ENCODE peak calls at places on chromosomes 12 and 14, in five cellular contexts. Z is neuronal stem cell, T is mesenchymal stem cell, H is H9, V is trophoblast cell. W is an unnamed sample.

GRCh38 chr14:91284146-91284790 is 39.8 kb upstream of the GPR68 start:
- DNase-seq in Z (no peak), T (peak), V (peak), H (no peak), W (peak)

GRCh38 chr14:76705214-76705613 is 56.1 kb upstream of the VASH1 start:
- DNase-seq in T (no peak), H (no peak), V (no peak), Z (no peak), W (no peak)

GRCh38 chr14:52052289-52052943 is 16.4 kb downstream of the NID2 start:
- DNase-seq in Z (no peak), H (no peak), T (peak), V (peak), W (peak)

GRCh38 chr12:10385181-10385613 is 4.6 kb downstream of the KLRK1 start:
- DNase-seq in T (peak), Z (no peak), H (no peak), V (peak), W (peak)

GRCh38 chr12:25800101-25800500 is 158.4 kb upstream of the RASSF8 start:
- DNase-seq in T (no peak), Z (no peak), H (no peak), V (no peak), W (peak)

GRCh38 chr12:120713861-120714482 is 3.7 kb downstream of the UNC119B start:
- DNase-seq in H (peak), T (peak), Z (peak), V (peak), W (peak)

GRCh38 chr14:100832311-100832960 is 6.5 kb downstream of the MEG3 start:
- DNase-seq in T (no peak), H (no peak), V (no peak), Z (peak), W (no peak)

GRCh38 chr12:85814116-85814515 is 22.1 kb downstream of the RASSF9 start:
- DNase-seq in T (no peak), V (no peak), Z (no peak), H (no peak), W (no peak)

GRCh38 chr12:121578230-121579189 is 2.3 kb downstream of the KDM2B start:
- DNase-seq in H (peak), T (peak), V (peak), Z (peak), W (peak)

GRCh38 chr12:67804168-67804567 is 155.6 kb downstream of the DYRK2 start:
- DNase-seq in H (no peak), V (no peak), T (no peak), Z (no peak), W (no peak)

GRCh38 chr12:108532061-108532848 is 17.2 kb downstream of the FICD start:
- DNase-seq in H (no peak), Z (no peak), T (no peak), V (no peak), W (no peak)

GRCh38 chr12:1691123-1692007 is 495 bp downstream of the ADIPOR2 start:
- DNase-seq in V (peak), T (peak), H (no peak), Z (peak), W (no peak)

GRCh38 chr12:63362801-63363200 is 211.8 kb upstream of the AVPR1A start:
- DNase-seq in H (no peak), T (no peak), Z (no peak), V (no peak), W (no peak)

GRCh38 chr14:65639216-65639615 is 226.7 kb downstream of the FUT8 start:
- DNase-seq in T (peak), V (no peak), H (no peak), Z (no peak), W (peak)

GRCh38 chr12:12975322-12976077 is 23.5 kb upstream of the GPRC5D start:
- DNase-seq in T (peak), Z (no peak), V (no peak), H (peak), W (peak)

GRCh38 chr12:121858662-121859572 is at the start of gene HPD:
- DNase-seq in T (peak), H (peak), V (peak), Z (no peak), W (peak)

GRCh38 chr12:6478406-6478805 is 7.9 kb upstream of the VAMP1 start:
- DNase-seq in V (no peak), Z (no peak), H (no peak), T (no peak), W (no peak)

GRCh38 chr14:69117020-69117767 is 35.7 kb downstream of the DCAF5 start:
- DNase-seq in H (no peak), Z (no peak), T (no peak), V (no peak), W (no peak)

GRCh38 chr14:63493246-63493645 is 49.9 kb downstream of the PPP2R5E start:
- DNase-seq in H (no peak), T (no peak), V (peak), Z (peak), W (peak)

GRCh38 chr14:97994020-97994531 is 1196.9 kb downstream of the VRK1 start:
- DNase-seq in Z (no peak), T (no peak), H (no peak), V (no peak), W (no peak)

GRCh38 chr12:188910-189621 is 24.9 kb downstream of the SLC6A12 start:
- DNase-seq in Z (peak), H (peak), V (peak), T (peak), W (peak)

GRCh38 chr12:27645671-27646070 is 50.6 kb upstream of the REP15 start:
- DNase-seq in T (no peak), Z (no peak), V (no peak), H (no peak), W (no peak)

GRCh38 chr12:43852744-43853143 is 16.9 kb downstream of the TMEM117 start:
- DNase-seq in H (no peak), T (no peak), Z (no peak), V (no peak), W (no peak)

GRCh38 chr14:48874701-48875100 is 711.5 kb downstream of the RPS29 start:
- DNase-seq in H (no peak), V (no peak), T (no peak), Z (no peak), W (no peak)

GRCh38 chr14:68676511-68676943 is 116.3 kb downstream of the ZFP36L1 start:
- DNase-seq in V (peak), T (no peak), H (no peak), Z (no peak), W (no peak)

GRCh38 chr12:107557589-107558100 is 128.0 kb upstream of the PWP1 start:
- DNase-seq in T (no peak), V (no peak), Z (no peak), H (no peak), W (no peak)

GRCh38 chr14:50804181-50804721 is 26.7 kb downstream of the NIN start:
- DNase-seq in Z (no peak), V (peak), T (peak), H (no peak), W (peak)

GRCh38 chr14:53055003-53055402 is 98.1 kb downstream of the DDHD1 start:
- DNase-seq in T (peak), Z (peak), H (no peak), V (peak), W (peak)

GRCh38 chr14:28773917-28774691 is 7.5 kb downstream of the FOXG1 start:
- DNase-seq in T (no peak), V (peak), H (peak), Z (no peak), W (peak)

GRCh38 chr12:3884671-3885070 is 11.5 kb upstream of the PARP11 start:
- DNase-seq in T (no peak), V (no peak), Z (no peak), H (no peak), W (no peak)

GRCh38 chr12:3881208-3881980 is 8.2 kb upstream of the PARP11 start:
- DNase-seq in T (no peak), H (no peak), V (no peak), Z (peak), W (no peak)

GRCh38 chr12:3882396-3882795 is 9.2 kb upstream of the PARP11 start:
- DNase-seq in T (no peak), V (no peak), Z (no peak), H (no peak), W (no peak)

GRCh38 chr12:3885179-3886094 is 12.2 kb upstream of the PARP11 start:
- DNase-seq in H (no peak), V (peak), Z (peak), T (peak), W (peak)

DNA sequence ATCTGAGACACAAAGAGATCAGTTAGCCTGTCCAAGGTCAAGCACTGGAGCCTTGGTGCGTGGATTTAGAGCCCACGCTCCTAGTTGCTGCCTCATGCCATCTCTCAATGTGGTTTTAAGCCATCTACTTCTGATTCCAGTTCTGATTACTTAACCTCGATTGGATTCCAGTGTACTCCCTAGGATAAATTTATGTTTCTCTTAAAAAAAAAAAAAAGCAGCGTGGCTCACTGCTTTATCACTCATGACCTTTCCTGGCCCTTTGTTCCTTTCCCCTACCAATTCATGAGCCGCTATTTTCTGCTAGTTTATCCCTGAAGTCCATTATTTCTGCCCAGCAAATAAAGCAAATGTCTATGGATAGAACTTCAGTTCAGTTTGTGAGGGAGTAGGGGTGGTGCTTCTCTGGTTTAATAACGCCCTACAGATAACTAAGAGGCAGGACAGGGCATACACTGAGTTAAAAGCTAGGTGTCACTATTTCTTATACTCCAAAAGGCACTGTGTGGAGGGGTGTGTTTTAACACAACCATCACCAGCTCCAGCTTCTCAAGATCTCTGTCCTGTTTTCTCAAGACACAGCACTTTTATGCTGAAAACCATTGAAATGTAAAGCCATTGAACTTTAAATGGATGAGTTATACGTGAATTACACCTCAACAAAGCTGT is 9.8 kb upstream of the PARP11 start:
- DNase-seq in V (no peak), T (peak), Z (no peak), H (no peak), W (peak)
- H2BK5ac ChIP-seq in V (no peak), T (no peak), Z (no peak), H (no peak), W (no peak)

GRCh38 chr14:105421723-105422615 is 2.3 kb downstream of the MTA1 start:
- DNase-seq in H (no peak), T (no peak), Z (no peak), V (no peak), W (no peak)

GRCh38 chr14:105419305-105420091 is at the start of gene MTA1:
- DNase-seq in V (peak), H (no peak), T (peak), Z (peak), W (peak)

GRCh38 chr14:105420976-105421674 is 1.5 kb downstream of the MTA1 start:
- DNase-seq in T (no peak), H (no peak), Z (no peak), V (no peak), W (no peak)

GRCh38 chr14:105419055-105419304 is 647 bp upstream of the MTA1 start:
- DNase-seq in V (no peak), Z (no peak), T (no peak), H (no peak), W (no peak)

DNA sequence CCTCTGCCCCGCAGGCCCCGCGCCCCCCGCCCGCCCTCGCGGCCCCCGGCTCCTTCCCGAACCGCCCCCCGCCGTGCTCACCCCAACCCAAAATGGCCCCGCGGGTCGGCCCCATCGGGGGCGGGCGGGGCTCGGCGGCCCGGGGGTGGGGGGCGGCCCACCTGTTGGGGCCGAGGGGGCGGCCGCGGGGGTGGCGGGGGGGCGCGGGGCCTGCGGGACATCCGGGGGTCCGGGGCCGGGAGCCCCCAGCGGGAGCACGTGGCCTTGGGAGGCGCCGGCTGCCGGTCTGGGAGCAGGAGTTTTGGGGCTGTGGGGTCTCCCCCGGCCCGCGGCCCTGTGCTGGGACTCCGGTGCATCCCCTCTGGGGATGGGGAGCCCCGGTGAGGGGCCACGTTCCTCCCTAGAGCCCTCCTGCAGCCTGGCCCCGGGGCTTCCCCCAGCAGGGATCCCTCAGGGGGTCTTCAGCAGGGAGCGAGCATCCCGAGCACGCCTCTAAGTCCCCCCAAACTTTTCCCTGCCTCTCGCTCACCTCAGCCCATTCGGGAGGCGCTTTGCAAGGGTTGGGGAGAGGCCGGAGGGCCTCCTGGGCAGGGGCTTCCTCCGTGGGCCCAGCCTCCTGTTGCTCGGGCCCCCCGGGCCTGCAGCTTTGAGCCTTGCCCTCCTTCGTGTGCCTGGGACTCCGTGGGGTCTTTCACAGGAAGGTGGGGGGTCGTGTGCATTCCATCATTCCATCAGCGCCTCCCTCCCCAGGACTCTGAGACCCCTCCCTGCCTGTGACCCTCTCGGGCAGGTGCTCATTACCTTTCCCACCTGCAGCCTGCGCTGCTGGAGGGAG is 731 bp downstream of the MTA1 start:
- DNase-seq in T (no peak), V (no peak), H (no peak), Z (no peak), W (no peak)
- H2BK5ac ChIP-seq in T (no peak), V (no peak), H (no peak), Z (peak), W (no peak)

DNA sequence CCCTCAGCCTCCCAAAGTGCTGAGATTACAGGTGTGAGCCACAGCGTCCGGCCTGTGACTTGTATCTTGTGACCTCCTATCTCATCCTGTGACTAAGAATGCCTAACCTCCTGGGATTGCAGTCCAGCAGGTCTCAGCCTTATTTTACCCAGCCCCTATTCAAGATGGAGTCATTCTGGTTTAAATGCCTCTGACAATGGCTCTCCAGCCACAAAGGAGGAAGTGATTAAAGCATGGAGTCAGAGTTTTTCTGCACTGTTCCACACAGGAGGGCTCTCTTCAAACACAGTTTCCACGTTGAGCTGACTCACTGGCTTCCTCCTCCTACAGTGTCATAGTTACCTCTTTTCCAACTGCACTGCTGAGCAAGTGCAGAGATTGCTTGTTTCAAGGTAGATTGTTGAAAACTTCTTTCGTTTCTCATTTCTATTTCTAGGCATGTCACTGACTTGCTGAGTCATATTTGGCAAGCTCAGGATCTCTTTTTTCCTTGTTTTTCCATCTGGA is 383.8 kb downstream of the PCNX1 start:
- DNase-seq in V (peak), H (no peak), T (peak), Z (no peak), W (peak)
- H2BK5ac ChIP-seq in V (no peak), H (no peak), T (peak), Z (no peak), W (peak)

DNA sequence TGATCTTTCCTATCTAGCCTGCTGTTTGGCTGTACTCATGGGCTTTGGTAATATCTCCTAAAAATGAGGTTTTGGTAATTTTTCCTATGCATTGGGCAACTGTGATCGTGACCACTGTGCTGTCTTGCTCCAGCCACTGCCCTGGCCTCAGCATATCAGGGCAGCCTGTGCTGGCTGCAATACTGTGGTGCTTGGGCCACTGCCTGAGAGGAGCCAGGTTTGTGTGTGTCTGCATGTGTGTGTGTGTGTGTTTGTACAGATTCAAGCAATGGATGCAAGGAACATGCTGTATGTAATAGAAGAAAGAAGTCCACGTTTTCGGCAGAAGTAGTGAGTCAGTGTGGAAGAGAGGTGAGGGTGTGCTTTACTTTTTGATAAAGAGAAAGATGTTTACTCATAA is 13.0 kb downstream of the ERG28 start:
- DNase-seq in Z (no peak), H (no peak), T (no peak), V (peak), W (peak)
- H2BK5ac ChIP-seq in Z (no peak), H (no peak), T (peak), V (no peak), W (peak)

GRCh38 chr12:73659802-73660201 is 877.8 kb upstream of the ATXN7L3B start:
- DNase-seq in T (no peak), Z (no peak), V (no peak), H (no peak), W (no peak)
- H2BK5ac ChIP-seq in T (no peak), Z (no peak), V (no peak), H (no peak), W (no peak)

DNA sequence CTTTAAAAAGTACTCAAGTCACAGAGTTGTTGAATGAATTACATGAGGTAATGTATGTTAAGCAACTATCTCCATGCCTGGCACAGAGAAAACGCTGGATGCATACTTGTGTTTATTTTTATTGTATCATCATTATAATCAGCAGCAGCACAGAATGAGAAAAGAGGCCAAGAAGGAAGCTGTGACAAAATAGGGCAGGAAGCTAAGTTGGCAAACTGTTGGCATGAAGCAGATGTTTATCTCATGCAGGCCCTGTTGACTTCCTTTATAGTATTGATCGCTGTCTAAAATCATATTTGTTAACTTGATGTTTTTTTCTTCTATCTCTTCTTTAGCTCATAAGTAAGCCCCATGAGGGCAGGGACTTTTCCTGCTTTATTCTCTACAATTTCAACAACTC is 466.6 kb downstream of the TRHDE start:
- DNase-seq in V (no peak), H (no peak), T (no peak), Z (no peak), W (no peak)
- H2BK5ac ChIP-seq in V (no peak), H (no peak), T (no peak), Z (no peak), W (no peak)

GRCh38 chr12:76545486-76545885 is 14.1 kb downstream of the OSBPL8 start:
- DNase-seq in T (no peak), V (no peak), H (no peak), Z (no peak), W (no peak)
- H2BK5ac ChIP-seq in T (no peak), V (no peak), H (no peak), Z (no peak), W (no peak)

GRCh38 chr14:35404246-35404495 is 378 bp downstream of the NFKBIA start:
- DNase-seq in T (no peak), Z (no peak), H (no peak), V (no peak), W (no peak)

GRCh38 chr14:35405304-35405996 is 901 bp upstream of the NFKBIA start:
- DNase-seq in H (no peak), V (no peak), T (no peak), Z (no peak), W (no peak)

GRCh38 chr14:35406811-35407630 is 2.5 kb upstream of the NFKBIA start:
- DNase-seq in T (peak), H (no peak), V (peak), Z (peak), W (peak)

GRCh38 chr14:35404496-35405303 is at the start of gene NFKBIA:
- DNase-seq in V (peak), T (peak), Z (peak), H (peak), W (peak)

GRCh38 chr14:35406090-35406489 is 1.5 kb upstream of the NFKBIA start:
- DNase-seq in V (no peak), T (no peak), Z (no peak), H (no peak), W (no peak)
- H2BK5ac ChIP-seq in V (no peak), T (no peak), Z (no peak), H (no peak), W (no peak)

GRCh38 chr14:85423889-85424288 is 106.1 kb upstream of the FLRT2 start:
- DNase-seq in H (no peak), V (no peak), T (no peak), Z (no peak), W (no peak)

GRCh38 chr14:85426068-85426935 is 103.6 kb upstream of the FLRT2 start:
- DNase-seq in T (no peak), V (no peak), H (no peak), Z (no peak), W (no peak)

GRCh38 chr14:85425507-85425906 is 104.4 kb upstream of the FLRT2 start:
- DNase-seq in H (no peak), Z (no peak), T (no peak), V (no peak), W (no peak)

DNA sequence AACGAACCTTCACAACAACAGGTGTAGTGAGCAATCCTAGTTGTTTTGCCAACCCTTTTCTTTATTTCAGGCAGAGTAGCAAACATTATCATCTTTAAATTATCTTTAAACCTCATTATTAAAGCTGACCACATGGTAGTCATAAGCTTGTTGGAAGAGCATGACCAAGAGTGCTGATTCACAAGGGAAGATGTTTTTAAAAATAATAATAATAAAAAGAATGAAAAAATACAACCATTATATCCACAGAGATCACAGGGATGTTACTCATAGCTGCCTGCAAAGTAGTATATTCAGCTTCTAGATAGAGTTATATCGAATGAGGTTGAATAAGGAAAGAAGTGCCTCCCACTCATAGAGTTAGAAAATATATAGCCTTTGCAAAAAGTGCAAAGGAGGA is 101.0 kb upstream of the FLRT2 start:
- DNase-seq in Z (no peak), T (no peak), V (no peak), H (no peak), W (peak)
- H2BK5ac ChIP-seq in Z (no peak), T (no peak), V (no peak), H (no peak), W (no peak)